ENCODE peak calls at places on chromosomes 11 and 22, in four cellular contexts. A, T, H and L are unnamed samples.

GRCh38 chr11:87840786-87841185 is 334.5 kb downstream of the RAB38 start:
- DNase-seq in A (no peak), T (no peak), H (no peak), L (no peak)

GRCh38 chr11:122893131-122893530 is 10.6 kb downstream of the JHY start:
- DNase-seq in A (no peak), T (no peak), H (no peak), L (no peak)

GRCh38 chr22:30943368-30943767 is 25.2 kb downstream of the MORC2 start:
- DNase-seq in A (no peak), T (no peak), H (no peak), L (no peak)

GRCh38 chr11:77322506-77322905 is 21.0 kb upstream of the GDPD4 start:
- DNase-seq in A (no peak), T (no peak), H (no peak), L (no peak)

GRCh38 chr11:59216654-59217640 is 4.2 kb upstream of the MPEG1 start:
- DNase-seq in A (no peak), T (no peak), H (no peak), L (no peak)

GRCh38 chr11:20089796-20090653 is 70.2 kb downstream of the DBX1 start:
- DNase-seq in A (no peak), T (no peak), H (no peak), L (no peak)

GRCh38 chr11:78851883-78852586 is 277.4 kb upstream of the NARS2 start:
- DNase-seq in A (no peak), T (peak; percentile 6), H (no peak), L (no peak)

GRCh38 chr22:45565973-45566372 is 63.3 kb downstream of the FBLN1 start:
- DNase-seq in A (no peak), T (no peak), H (no peak), L (no peak)

GRCh38 chr11:78798567-78799170 is 224.0 kb upstream of the NARS2 start:
- DNase-seq in A (no peak), T (peak; percentile 60), H (peak; percentile 20), L (no peak)

GRCh38 chr11:65887026-65887722 is 1.1 kb downstream of the FIBP start:
- DNase-seq in A (no peak), T (no peak), H (no peak), L (no peak)

GRCh38 chr11:74417860-74418508 is 19.8 kb upstream of the PGM2L1 start:
- DNase-seq in A (no peak), T (no peak), H (no peak), L (no peak)

GRCh38 chr11:116853461-116854073 is 16.1 kb upstream of the APOA1 start:
- DNase-seq in A (peak; percentile 11), T (no peak), H (no peak), L (no peak)

GRCh38 chr22:25105817-25106650 is 93.6 kb upstream of the CRYBB3 start:
- DNase-seq in A (no peak), T (no peak), H (no peak), L (no peak)

GRCh38 chr22:30002861-30003489 is 77.3 kb upstream of the HORMAD2 start:
- DNase-seq in A (no peak), T (no peak), H (no peak), L (no peak)

GRCh38 chr22:33792837-33793236 is 127.4 kb downstream of the LARGE1 start:
- DNase-seq in A (no peak), T (no peak), H (no peak), L (no peak)

GRCh38 chr11:15975742-15976141 is 380.6 kb downstream of the SOX6 start:
- DNase-seq in A (no peak), T (no peak), H (no peak), L (no peak)

GRCh38 chr11:70578371-70578770 is 180.0 kb downstream of the CTTN start:
- DNase-seq in A (no peak), T (no peak), H (no peak), L (no peak)

GRCh38 chr11:57341250-57341808 is 3.2 kb downstream of the P2RX3 start:
- DNase-seq in A (no peak), T (no peak), H (no peak), L (no peak)

GRCh38 chr11:6321961-6322362 is 1.7 kb upstream of the CAVIN3 start:
- DNase-seq in A (no peak), T (no peak), H (no peak), L (no peak)

GRCh38 chr11:24489477-24489876 is 7.4 kb upstream of the LUZP2 start:
- DNase-seq in A (no peak), T (no peak), H (no peak), L (no peak)

GRCh38 chr11:4680341-4680740 is 17.3 kb downstream of the OR51E2 start:
- DNase-seq in A (no peak), T (peak; percentile 52), H (no peak), L (no peak)

GRCh38 chr11:91860661-91861060 is 364.0 kb upstream of the FAT3 start:
- DNase-seq in A (no peak), T (no peak), H (no peak), L (no peak)

GRCh38 chr11:62217191-62217748 is 8.8 kb downstream of the SCGB2A1 start:
- DNase-seq in A (no peak), T (peak; percentile 2), H (no peak), L (no peak)

GRCh38 chr11:104275992-104276391 is 112.0 kb upstream of the PDGFD start:
- DNase-seq in A (no peak), T (no peak), H (no peak), L (no peak)

GRCh38 chr11:124891390-124891861 is 6.2 kb downstream of the ROBO4 start:
- DNase-seq in A (no peak), T (no peak), H (no peak), L (peak; percentile 72)